ENCODE peak calls at places on chromosome 12, in six cellular contexts. S, N, H, Q, E and P are unnamed samples.

GRCh38 chr12:43937947-43938346 is 102.1 kb downstream of the TMEM117 start:
- DNase-seq in S (peak), N (peak), H (peak), Q (no peak), E (peak), P (no peak)

GRCh38 chr12:106000376-106001104 is 138.2 kb downstream of the NUAK1 start:
- DNase-seq in S (no peak), N (no peak), H (no peak), Q (no peak), E (no peak), P (no peak)

GRCh38 chr12:133023566-133023965 is 13.7 kb upstream of the ZNF84 start:
- DNase-seq in S (no peak), N (no peak), H (no peak), Q (no peak), E (no peak), P (no peak)

GRCh38 chr12:12441891-12442461 is 85.1 kb downstream of the BORCS5 start:
- DNase-seq in S (no peak), N (no peak), H (no peak), Q (no peak), E (no peak), P (no peak)

GRCh38 chr12:69704357-69704756 is 5.3 kb upstream of the BEST3 start:
- DNase-seq in S (no peak), N (no peak), H (no peak), Q (no peak), E (no peak), P (no peak)

GRCh38 chr12:107328442-107329133 is 235.2 kb upstream of the CRY1 start:
- DNase-seq in S (no peak), N (no peak), H (no peak), Q (no peak), E (no peak), P (no peak)

GRCh38 chr12:77049767-77050353 is 15.5 kb downstream of the E2F7 start:
- DNase-seq in S (peak), N (no peak), H (peak), Q (peak), E (peak), P (no peak)

GRCh38 chr12:32462908-32463307 is 63.5 kb downstream of the FGD4 start:
- DNase-seq in S (no peak), N (no peak), H (no peak), Q (no peak), E (no peak), P (no peak)

GRCh38 chr12:54405573-54405972 is 13.5 kb downstream of the ITGA5 start:
- DNase-seq in S (no peak), N (no peak), H (no peak), Q (no peak), E (no peak), P (no peak)

GRCh38 chr12:54405106-54405505 is 14.0 kb downstream of the ITGA5 start:
- DNase-seq in S (no peak), N (no peak), H (no peak), Q (no peak), E (no peak), P (no peak)

GRCh38 chr12:54401127-54401526 is 16.6 kb upstream of the ZNF385A start:
- DNase-seq in S (no peak), N (no peak), H (no peak), Q (no peak), E (no peak), P (no peak)

GRCh38 chr12:54407183-54407905 is 11.7 kb downstream of the ITGA5 start:
- DNase-seq in S (no peak), N (no peak), H (no peak), Q (no peak), E (no peak), P (no peak)

DNA sequence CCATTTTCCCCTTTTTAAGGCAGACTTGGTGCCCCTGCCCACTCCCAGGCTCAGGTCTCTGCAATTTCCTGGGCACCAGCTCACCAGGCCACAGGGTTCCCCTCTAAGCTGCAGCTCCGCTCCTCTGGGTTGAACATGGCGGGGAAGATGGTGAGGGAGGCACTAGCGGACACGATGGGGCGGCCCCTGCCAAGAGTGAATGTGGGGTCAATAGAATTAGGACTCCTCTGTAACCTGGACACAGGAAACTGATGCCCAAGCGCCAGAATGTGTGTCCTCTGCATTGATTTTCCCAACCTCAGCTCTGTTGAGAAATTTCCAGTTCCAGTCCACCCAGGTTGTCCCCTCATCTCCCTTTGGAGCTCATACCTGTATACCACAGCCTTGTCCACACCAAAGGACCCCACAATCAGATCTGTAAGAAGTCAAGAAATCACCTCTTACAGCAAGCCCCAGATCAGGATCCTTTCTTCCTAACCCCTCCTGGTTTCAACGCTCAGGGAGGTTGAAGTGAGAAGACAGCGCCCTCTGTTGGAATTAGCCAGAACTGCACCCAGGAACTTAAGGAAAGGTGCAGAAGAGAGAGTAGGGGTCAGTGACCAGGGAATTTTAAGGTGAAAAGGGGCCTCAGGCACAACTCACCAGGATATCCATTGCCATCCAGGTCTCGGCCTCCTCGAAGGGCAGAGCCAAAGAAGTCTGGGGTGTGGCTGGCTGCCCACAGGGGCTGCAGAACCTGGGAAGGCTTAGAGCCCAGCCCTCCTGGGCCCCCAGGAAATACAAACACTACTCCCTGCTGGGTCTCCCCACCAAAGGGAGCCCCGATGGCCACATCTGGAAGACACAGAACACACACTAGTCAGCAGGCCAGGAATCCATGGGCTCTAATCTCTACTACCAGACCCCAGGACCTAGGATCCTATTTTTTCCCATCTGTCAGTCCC is 14.7 kb downstream of the ITGA5 start:
- DNase-seq in S (peak), N (peak), H (peak), Q (no peak), E (peak), P (peak)
- TF ChIP-seq CREB1 in S (no peak), N (no peak), H (no peak), Q (no peak), E (no peak), P (no peak)

GRCh38 chr12:122842505-122843405 is 7.5 kb downstream of the HIP1R start:
- DNase-seq in S (no peak), N (no peak), H (no peak), Q (no peak), E (no peak), P (no peak)

GRCh38 chr12:122843472-122843871 is 8.2 kb downstream of the HIP1R start:
- DNase-seq in S (no peak), N (no peak), H (no peak), Q (no peak), E (no peak), P (no peak)

GRCh38 chr12:122840580-122841513 is 5.6 kb downstream of the HIP1R start:
- DNase-seq in S (no peak), N (peak), H (no peak), Q (no peak), E (no peak), P (no peak)

GRCh38 chr12:122839907-122840554 is 4.8 kb downstream of the HIP1R start:
- DNase-seq in S (no peak), N (no peak), H (no peak), Q (no peak), E (no peak), P (no peak)

GRCh38 chr12:122841544-122842321 is 6.5 kb downstream of the HIP1R start:
- DNase-seq in S (peak), N (no peak), H (peak), Q (no peak), E (no peak), P (no peak)
- TF ChIP-seq CREB1 in S (no peak), N (no peak), H (no peak), Q (no peak), E (no peak), P (no peak)

GRCh38 chr12:117497407-117497806 is 136.0 kb upstream of the NOS1 start:
- DNase-seq in S (no peak), N (no peak), H (no peak), Q (no peak), E (no peak), P (no peak)

GRCh38 chr12:117498256-117498655 is 136.8 kb upstream of the NOS1 start:
- DNase-seq in S (peak), N (no peak), H (no peak), Q (no peak), E (no peak), P (no peak)

GRCh38 chr12:117498880-117499279 is 137.5 kb upstream of the NOS1 start:
- DNase-seq in S (no peak), N (no peak), H (no peak), Q (no peak), E (no peak), P (no peak)

GRCh38 chr12:117491711-117492110 is 130.3 kb upstream of the NOS1 start:
- DNase-seq in S (no peak), N (no peak), H (no peak), Q (no peak), E (no peak), P (no peak)

DNA sequence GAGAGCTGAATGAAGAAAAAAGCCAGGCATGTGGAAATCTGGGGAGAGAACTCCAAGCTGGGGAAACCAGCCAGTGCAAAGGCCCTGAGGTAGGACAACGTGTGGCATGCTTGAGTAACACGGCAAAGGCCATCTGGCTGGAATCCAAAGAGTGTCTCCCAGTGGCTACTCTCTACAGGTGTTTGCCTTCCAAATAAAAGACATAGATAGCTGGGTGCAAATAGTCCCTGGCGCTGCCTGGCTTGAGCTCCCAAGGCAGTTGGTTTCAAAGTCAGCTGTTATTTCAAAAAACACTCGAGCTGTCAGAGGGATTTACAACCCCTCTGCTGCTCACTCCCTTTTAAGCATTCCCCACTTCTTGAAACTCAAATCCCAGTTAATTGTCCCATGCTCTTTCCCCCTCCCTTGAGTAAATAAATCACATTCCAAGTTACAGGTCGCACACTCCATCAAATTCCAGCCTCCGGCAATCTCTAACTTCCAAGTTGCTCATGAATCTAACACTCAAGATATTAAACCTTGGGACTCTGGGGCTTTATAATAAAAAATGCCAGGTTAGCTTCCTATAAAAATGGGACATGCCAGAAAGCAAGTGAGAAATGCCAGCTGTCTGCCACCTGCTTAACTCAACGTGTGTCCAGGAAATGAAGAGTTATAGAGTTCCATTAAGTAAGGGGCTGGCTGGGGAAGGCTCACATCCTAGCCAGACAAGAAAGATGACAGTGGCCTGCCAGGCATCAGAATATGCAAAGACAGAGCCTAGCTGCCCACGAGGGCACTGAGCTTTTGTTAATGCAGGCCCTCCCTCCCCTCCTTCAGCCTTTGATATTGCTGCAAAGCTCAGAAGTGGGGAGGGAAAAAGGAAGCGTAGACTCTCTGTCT is 133.6 kb upstream of the NOS1 start:
- DNase-seq in S (peak), N (no peak), H (peak), Q (no peak), E (no peak), P (no peak)
- TF ChIP-seq CREB1 in S (no peak), N (no peak), H (no peak), Q (no peak), E (no peak), P (no peak)

DNA sequence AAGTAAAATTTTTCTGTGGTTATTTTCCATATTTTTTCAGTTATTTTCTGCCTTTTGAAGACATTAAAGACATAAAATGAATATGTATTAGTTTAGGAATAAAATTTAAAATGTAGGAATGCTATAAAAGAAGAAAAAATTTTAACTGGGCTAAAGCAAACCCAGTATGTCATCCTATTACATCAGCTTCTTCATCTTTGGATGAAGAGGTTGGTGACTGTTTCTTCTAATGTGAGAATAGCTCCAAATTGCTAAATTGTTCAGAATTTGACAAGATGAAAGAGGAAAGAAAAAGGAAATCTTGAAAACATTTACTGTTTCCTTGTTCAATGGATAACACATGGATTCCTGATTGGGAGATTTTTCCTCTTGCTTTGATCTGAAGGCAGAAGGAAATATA is 52.7 kb upstream of the PZP start:
- DNase-seq in S (no peak), N (no peak), H (no peak), Q (no peak), E (no peak), P (no peak)
- TF ChIP-seq CREB1 in S (no peak), N (no peak), H (no peak), Q (no peak), E (no peak), P (no peak)

GRCh38 chr12:64876388-64877071 is 52.1 kb downstream of the TBC1D30 start:
- DNase-seq in S (no peak), N (no peak), H (no peak), Q (no peak), E (no peak), P (no peak)
- TF ChIP-seq CREB1 in S (no peak), N (no peak), H (no peak), Q (no peak), E (no peak), P (no peak)

GRCh38 chr12:6167327-6168280 is 32.6 kb upstream of the CD9 start:
- DNase-seq in S (no peak), N (no peak), H (peak), Q (peak), E (peak), P (no peak)
- TF ChIP-seq CREB1 in S (no peak), N (no peak), H (no peak), Q (peak), E (no peak), P (no peak)

DNA sequence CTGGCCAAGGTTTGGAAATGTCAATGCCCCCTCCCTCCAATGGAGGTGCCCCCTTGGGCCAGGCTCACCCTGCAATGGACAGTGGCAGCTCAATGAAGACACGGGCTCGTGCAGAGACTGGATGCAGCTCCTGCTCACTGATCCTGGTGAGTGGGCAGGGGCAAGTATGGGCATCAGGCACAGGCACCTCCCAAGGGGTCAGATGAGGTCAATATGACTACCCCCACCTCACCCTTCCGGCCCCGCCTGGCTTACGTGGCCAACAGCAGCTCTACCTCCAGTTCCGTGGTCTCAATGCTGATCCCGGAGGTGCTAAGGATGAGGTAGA is 13.6 kb downstream of the ITGA7 start:
- DNase-seq in S (no peak), N (no peak), H (no peak), Q (no peak), E (no peak), P (no peak)
- TF ChIP-seq CREB1 in S (no peak), N (no peak), H (no peak), Q (no peak), E (no peak), P (no peak)

GRCh38 chr12:20445693-20446092 is 77.4 kb downstream of the PDE3A start:
- DNase-seq in S (no peak), N (no peak), H (no peak), Q (no peak), E (no peak), P (no peak)

GRCh38 chr12:20444595-20445170 is 76.3 kb downstream of the PDE3A start:
- DNase-seq in S (no peak), N (no peak), H (no peak), Q (no peak), E (no peak), P (no peak)

GRCh38 chr12:20443216-20443615 is 74.9 kb downstream of the PDE3A start:
- DNase-seq in S (no peak), N (no peak), H (no peak), Q (no peak), E (no peak), P (no peak)

GRCh38 chr12:20442322-20442721 is 74.0 kb downstream of the PDE3A start:
- DNase-seq in S (no peak), N (no peak), H (no peak), Q (no peak), E (no peak), P (no peak)

DNA sequence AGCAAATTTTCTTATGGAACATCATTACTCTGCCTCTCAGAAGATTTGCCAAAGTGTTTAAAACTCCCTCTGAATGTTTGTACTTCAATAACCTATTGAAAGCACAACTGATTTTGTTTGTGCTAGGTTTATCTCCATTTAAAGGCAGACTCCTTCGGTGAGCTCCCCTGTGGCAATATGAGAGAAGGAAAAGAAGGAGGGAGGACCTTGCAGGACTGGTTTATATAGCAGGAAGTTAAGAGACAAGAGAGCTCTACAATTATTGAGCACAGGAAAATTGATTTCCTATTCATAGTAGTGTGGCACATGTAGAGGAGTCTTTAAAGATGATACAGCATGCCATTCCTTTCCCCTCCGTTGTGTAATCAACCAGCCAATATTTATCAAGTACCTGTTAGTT is 75.5 kb downstream of the PDE3A start:
- DNase-seq in S (no peak), N (no peak), H (no peak), Q (no peak), E (no peak), P (no peak)
- TF ChIP-seq CREB1 in S (no peak), N (no peak), H (no peak), Q (no peak), E (no peak), P (no peak)

GRCh38 chr12:3553681-3554546 is 62.9 kb downstream of the PRMT8 start:
- DNase-seq in S (peak), N (peak), H (no peak), Q (no peak), E (no peak), P (no peak)
- TF ChIP-seq CREB1 in S (no peak), N (no peak), H (no peak), Q (no peak), E (no peak), P (no peak)